ENCODE peak calls at places on chromosomes 5 and 9, in ten cellular contexts. One of them, this sample, is unnamed.
A peak's percentile ranks its signal among the peaks of the same experiment; 100 is the strongest.

GRCh38 chr5:61842840-61843239 is 463.2 kb upstream of the KIF2A start:
- DNase-seq in suprapubic skin: no peak
- DNase-seq in fibroblast of pulmonary artery: no peak
- DNase-seq in IMR-90: no peak
- DNase-seq in mammary epithelial cell: no peak
- DNase-seq in body of pancreas: peak; percentile 77
- DNase-seq in A549: no peak
- DNase-seq in coronary artery: no peak
- DNase-seq in heart right ventricle: no peak
- DNase-seq in foreskin fibroblast: no peak
- DNase-seq in this sample: no peak

GRCh38 chr5:110612778-110613396 is 113.6 kb downstream of the TMEM232 start:
- DNase-seq in suprapubic skin: no peak
- DNase-seq in fibroblast of pulmonary artery: no peak
- DNase-seq in IMR-90: no peak
- DNase-seq in mammary epithelial cell: no peak
- DNase-seq in body of pancreas: no peak
- DNase-seq in A549: no peak
- DNase-seq in coronary artery: no peak
- DNase-seq in heart right ventricle: no peak
- DNase-seq in foreskin fibroblast: no peak
- DNase-seq in this sample: no peak

GRCh38 chr5:95862636-95863382 is 40.3 kb upstream of the GLRX start:
- DNase-seq in suprapubic skin: no peak
- DNase-seq in fibroblast of pulmonary artery: no peak
- DNase-seq in IMR-90: no peak
- DNase-seq in mammary epithelial cell: no peak
- DNase-seq in body of pancreas: no peak
- DNase-seq in A549: no peak
- DNase-seq in coronary artery: no peak
- DNase-seq in heart right ventricle: no peak
- DNase-seq in foreskin fibroblast: no peak
- DNase-seq in this sample: no peak

GRCh38 chr5:66144799-66145390 is 795 bp downstream of the SREK1 start:
- DNase-seq in suprapubic skin: peak; percentile 85
- DNase-seq in fibroblast of pulmonary artery: no peak
- DNase-seq in IMR-90: no peak
- DNase-seq in mammary epithelial cell: no peak
- DNase-seq in body of pancreas: peak; percentile 63
- DNase-seq in A549: peak; percentile 32
- DNase-seq in coronary artery: no peak
- DNase-seq in heart right ventricle: no peak
- DNase-seq in foreskin fibroblast: no peak
- DNase-seq in this sample: no peak

GRCh38 chr5:162068412-162068811 is 839 bp downstream of the GABRG2 start:
- DNase-seq in suprapubic skin: no peak
- DNase-seq in fibroblast of pulmonary artery: peak; percentile 7
- DNase-seq in IMR-90: no peak
- DNase-seq in mammary epithelial cell: peak; percentile 27
- DNase-seq in body of pancreas: peak; percentile 10
- DNase-seq in A549: no peak
- DNase-seq in coronary artery: no peak
- DNase-seq in heart right ventricle: peak; percentile 10
- DNase-seq in foreskin fibroblast: no peak
- DNase-seq in this sample: peak; percentile 60

GRCh38 chr9:93860694-93861658 is 94.2 kb downstream of the BARX1 start:
- DNase-seq in suprapubic skin: no peak
- DNase-seq in fibroblast of pulmonary artery: no peak
- DNase-seq in IMR-90: no peak
- DNase-seq in mammary epithelial cell: no peak
- DNase-seq in body of pancreas: no peak
- DNase-seq in A549: no peak
- DNase-seq in coronary artery: no peak
- DNase-seq in heart right ventricle: no peak
- DNase-seq in foreskin fibroblast: peak; percentile 2
- DNase-seq in this sample: no peak

GRCh38 chr5:74185599-74185998 is 454.9 kb downstream of the ENC1 start:
- DNase-seq in suprapubic skin: no peak
- DNase-seq in fibroblast of pulmonary artery: peak; percentile 23
- DNase-seq in IMR-90: no peak
- DNase-seq in mammary epithelial cell: no peak
- DNase-seq in body of pancreas: no peak
- DNase-seq in A549: no peak
- DNase-seq in coronary artery: no peak
- DNase-seq in heart right ventricle: no peak
- DNase-seq in foreskin fibroblast: no peak
- DNase-seq in this sample: no peak

GRCh38 chr9:135503371-135504261 is 3.1 kb downstream of the MRPS2 start:
- DNase-seq in suprapubic skin: peak; percentile 59
- DNase-seq in fibroblast of pulmonary artery: no peak
- DNase-seq in IMR-90: no peak
- DNase-seq in mammary epithelial cell: no peak
- DNase-seq in body of pancreas: peak; percentile 11
- DNase-seq in A549: no peak
- DNase-seq in coronary artery: no peak
- DNase-seq in heart right ventricle: peak; percentile 10
- DNase-seq in foreskin fibroblast: no peak
- DNase-seq in this sample: no peak

GRCh38 chr9:3490957-3491356 is 34.8 kb downstream of the RFX3 start:
- DNase-seq in suprapubic skin: no peak
- DNase-seq in fibroblast of pulmonary artery: no peak
- DNase-seq in IMR-90: no peak
- DNase-seq in mammary epithelial cell: no peak
- DNase-seq in body of pancreas: no peak
- DNase-seq in A549: no peak
- DNase-seq in coronary artery: no peak
- DNase-seq in heart right ventricle: no peak
- DNase-seq in foreskin fibroblast: no peak
- DNase-seq in this sample: no peak

GRCh38 chr5:112275671-112276070 is 143.4 kb downstream of the EPB41L4A start:
- DNase-seq in suprapubic skin: no peak
- DNase-seq in fibroblast of pulmonary artery: no peak
- DNase-seq in IMR-90: no peak
- DNase-seq in mammary epithelial cell: no peak
- DNase-seq in body of pancreas: no peak
- DNase-seq in A549: no peak
- DNase-seq in coronary artery: no peak
- DNase-seq in heart right ventricle: no peak
- DNase-seq in foreskin fibroblast: no peak
- DNase-seq in this sample: no peak

GRCh38 chr9:83066771-83067170 is 3.8 kb upstream of the RASEF start:
- DNase-seq in suprapubic skin: no peak
- DNase-seq in fibroblast of pulmonary artery: no peak
- DNase-seq in IMR-90: peak; percentile 89
- DNase-seq in mammary epithelial cell: peak; percentile 82
- DNase-seq in body of pancreas: no peak
- DNase-seq in A549: no peak
- DNase-seq in coronary artery: no peak
- DNase-seq in heart right ventricle: no peak
- DNase-seq in foreskin fibroblast: peak; percentile 89
- DNase-seq in this sample: peak; percentile 86

GRCh38 chr9:27125936-27126335 is 16.9 kb downstream of the TEK start:
- DNase-seq in suprapubic skin: no peak
- DNase-seq in fibroblast of pulmonary artery: peak; percentile 17
- DNase-seq in IMR-90: peak; percentile 85
- DNase-seq in mammary epithelial cell: peak; percentile 81
- DNase-seq in body of pancreas: no peak
- DNase-seq in A549: no peak
- DNase-seq in coronary artery: no peak
- DNase-seq in heart right ventricle: no peak
- DNase-seq in foreskin fibroblast: no peak
- DNase-seq in this sample: peak; percentile 86

GRCh38 chr5:176727983-176728675 is 80.8 kb downstream of the TSPAN17 start:
- DNase-seq in suprapubic skin: no peak
- DNase-seq in fibroblast of pulmonary artery: no peak
- DNase-seq in IMR-90: no peak
- DNase-seq in mammary epithelial cell: no peak
- DNase-seq in body of pancreas: no peak
- DNase-seq in A549: no peak
- DNase-seq in coronary artery: no peak
- DNase-seq in heart right ventricle: no peak
- DNase-seq in foreskin fibroblast: no peak
- DNase-seq in this sample: no peak

GRCh38 chr5:164302533-164303235 is 797.3 kb downstream of the MAT2B start:
- DNase-seq in suprapubic skin: no peak
- DNase-seq in fibroblast of pulmonary artery: peak; percentile 9
- DNase-seq in IMR-90: peak; percentile 42
- DNase-seq in mammary epithelial cell: peak; percentile 18
- DNase-seq in body of pancreas: no peak
- DNase-seq in A549: no peak
- DNase-seq in coronary artery: no peak
- DNase-seq in heart right ventricle: no peak
- DNase-seq in foreskin fibroblast: peak; percentile 22
- DNase-seq in this sample: peak; percentile 11

GRCh38 chr5:11715797-11716196 is 188.4 kb downstream of the CTNND2 start:
- DNase-seq in suprapubic skin: no peak
- DNase-seq in fibroblast of pulmonary artery: no peak
- DNase-seq in IMR-90: no peak
- DNase-seq in mammary epithelial cell: no peak
- DNase-seq in body of pancreas: no peak
- DNase-seq in A549: no peak
- DNase-seq in coronary artery: no peak
- DNase-seq in heart right ventricle: no peak
- DNase-seq in foreskin fibroblast: no peak
- DNase-seq in this sample: no peak

GRCh38 chr5:11724947-11725346 is 179.3 kb downstream of the CTNND2 start:
- DNase-seq in suprapubic skin: no peak
- DNase-seq in fibroblast of pulmonary artery: no peak
- DNase-seq in IMR-90: no peak
- DNase-seq in mammary epithelial cell: no peak
- DNase-seq in body of pancreas: no peak
- DNase-seq in A549: no peak
- DNase-seq in coronary artery: no peak
- DNase-seq in heart right ventricle: no peak
- DNase-seq in foreskin fibroblast: no peak
- DNase-seq in this sample: peak; percentile 2

GRCh38 chr5:11719888-11720481 is 184.3 kb downstream of the CTNND2 start:
- DNase-seq in suprapubic skin: no peak
- DNase-seq in fibroblast of pulmonary artery: no peak
- DNase-seq in IMR-90: no peak
- DNase-seq in mammary epithelial cell: peak; percentile 2
- DNase-seq in body of pancreas: peak; percentile 61
- DNase-seq in A549: no peak
- DNase-seq in coronary artery: no peak
- DNase-seq in heart right ventricle: no peak
- DNase-seq in foreskin fibroblast: no peak
- DNase-seq in this sample: peak; percentile 47
- H3K4me3 ChIP-seq in suprapubic skin: no peak overlapping the region
- H3K4me3 ChIP-seq in fibroblast of pulmonary artery: no peak overlapping the region
- H3K4me3 ChIP-seq in IMR-90: no peak overlapping the region
- H3K4me3 ChIP-seq in mammary epithelial cell: no peak overlapping the region
- H3K4me3 ChIP-seq in body of pancreas: no peak overlapping the region
- H3K4me3 ChIP-seq in A549: no peak overlapping the region
- H3K4me3 ChIP-seq in coronary artery: no peak overlapping the region
- H3K4me3 ChIP-seq in heart right ventricle: no peak overlapping the region
- H3K4me3 ChIP-seq in foreskin fibroblast: no peak overlapping the region
- H3K4me3 ChIP-seq in this sample: no peak overlapping the region

GRCh38 chr9:98038958-98039357 is 17.6 kb upstream of the NANS start:
- DNase-seq in suprapubic skin: no peak
- DNase-seq in fibroblast of pulmonary artery: no peak
- DNase-seq in IMR-90: no peak
- DNase-seq in mammary epithelial cell: no peak
- DNase-seq in body of pancreas: no peak
- DNase-seq in A549: no peak
- DNase-seq in coronary artery: no peak
- DNase-seq in heart right ventricle: no peak
- DNase-seq in foreskin fibroblast: no peak
- DNase-seq in this sample: no peak
- TF ChIP-seq CTCF in suprapubic skin: no peak
- TF ChIP-seq CTCF in fibroblast of pulmonary artery: no peak
- TF ChIP-seq CTCF in IMR-90: no peak
- TF ChIP-seq CTCF in mammary epithelial cell: no peak
- TF ChIP-seq CTCF in body of pancreas: no peak
- TF ChIP-seq CTCF in A549: no peak
- TF ChIP-seq CTCF in coronary artery: no peak
- TF ChIP-seq CTCF in heart right ventricle: no peak
- TF ChIP-seq CTCF in foreskin fibroblast: no peak
- TF ChIP-seq CTCF in this sample: no peak

GRCh38 chr5:52605992-52606321 is 181.8 kb upstream of the ITGA1 start:
- DNase-seq in suprapubic skin: no peak
- DNase-seq in fibroblast of pulmonary artery: no peak
- DNase-seq in IMR-90: no peak
- DNase-seq in mammary epithelial cell: no peak
- DNase-seq in body of pancreas: no peak
- DNase-seq in A549: no peak
- DNase-seq in coronary artery: no peak
- DNase-seq in heart right ventricle: no peak
- DNase-seq in foreskin fibroblast: no peak
- DNase-seq in this sample: no peak
- H3K4me3 ChIP-seq in suprapubic skin: no peak overlapping the region
- H3K4me3 ChIP-seq in fibroblast of pulmonary artery: no peak overlapping the region
- H3K4me3 ChIP-seq in IMR-90: no peak overlapping the region
- H3K4me3 ChIP-seq in mammary epithelial cell: no peak overlapping the region
- H3K4me3 ChIP-seq in body of pancreas: no peak overlapping the region
- H3K4me3 ChIP-seq in A549: no peak overlapping the region
- H3K4me3 ChIP-seq in coronary artery: no peak overlapping the region
- H3K4me3 ChIP-seq in heart right ventricle: no peak overlapping the region
- H3K4me3 ChIP-seq in foreskin fibroblast: no peak overlapping the region
- H3K4me3 ChIP-seq in this sample: no peak overlapping the region

GRCh38 chr9:68562456-68562855 is 21.8 kb upstream of the TMEM252 start:
- DNase-seq in suprapubic skin: no peak
- DNase-seq in fibroblast of pulmonary artery: no peak
- DNase-seq in IMR-90: no peak
- DNase-seq in mammary epithelial cell: no peak
- DNase-seq in body of pancreas: no peak
- DNase-seq in A549: no peak
- DNase-seq in coronary artery: no peak
- DNase-seq in heart right ventricle: no peak
- DNase-seq in foreskin fibroblast: no peak
- DNase-seq in this sample: no peak

GRCh38 chr9:68555416-68555815 is 14.7 kb upstream of the TMEM252 start:
- DNase-seq in suprapubic skin: no peak
- DNase-seq in fibroblast of pulmonary artery: no peak
- DNase-seq in IMR-90: no peak
- DNase-seq in mammary epithelial cell: no peak
- DNase-seq in body of pancreas: no peak
- DNase-seq in A549: no peak
- DNase-seq in coronary artery: no peak
- DNase-seq in heart right ventricle: no peak
- DNase-seq in foreskin fibroblast: no peak
- DNase-seq in this sample: no peak

DNA sequence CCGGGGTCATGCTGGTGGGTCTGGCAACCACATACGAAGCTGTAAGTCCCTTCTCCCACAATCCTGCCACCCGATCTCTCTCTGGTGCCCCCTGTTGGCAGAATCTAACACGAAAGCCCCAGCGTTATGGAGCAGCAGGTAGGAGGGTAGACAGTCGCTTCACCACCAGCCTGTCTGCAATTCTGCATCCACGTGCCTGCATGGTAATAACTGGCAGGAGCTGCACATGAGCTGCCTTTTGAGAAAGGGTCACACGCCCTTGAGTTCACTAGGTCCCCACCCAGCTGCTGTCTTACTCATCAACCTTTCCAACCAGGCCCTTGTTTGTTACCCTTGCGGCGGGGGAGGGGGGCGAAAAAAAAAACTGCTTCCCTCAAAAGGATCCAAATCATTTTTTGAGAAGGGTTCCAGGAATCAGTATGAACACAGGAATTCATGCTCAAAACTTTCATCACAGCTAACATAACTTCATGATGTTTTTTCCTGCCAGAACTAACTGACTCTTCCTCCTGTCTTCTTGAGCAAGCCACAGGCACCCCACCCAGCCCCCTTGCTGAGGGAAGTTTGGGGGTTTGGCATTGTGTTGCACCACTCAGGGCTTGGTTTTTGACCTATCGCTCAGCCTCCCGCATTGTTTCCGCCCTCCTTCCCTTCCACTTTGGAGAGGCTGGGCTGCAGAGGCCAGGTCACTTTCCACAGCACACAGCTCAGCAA is 19.6 kb upstream of the TMEM252 start:
- DNase-seq in suprapubic skin: peak; percentile 76
- DNase-seq in fibroblast of pulmonary artery: peak; percentile 29
- DNase-seq in IMR-90: peak; percentile 84
- DNase-seq in mammary epithelial cell: no peak
- DNase-seq in body of pancreas: peak; percentile 34
- DNase-seq in A549: peak; percentile 13
- DNase-seq in coronary artery: peak; percentile 84
- DNase-seq in heart right ventricle: peak; percentile 39
- DNase-seq in foreskin fibroblast: peak; percentile 35
- DNase-seq in this sample: no peak
- TF ChIP-seq CTCF in suprapubic skin: no peak
- TF ChIP-seq CTCF in fibroblast of pulmonary artery: peak; percentile 30
- TF ChIP-seq CTCF in IMR-90: peak; percentile 35
- TF ChIP-seq CTCF in mammary epithelial cell: peak; percentile 6
- TF ChIP-seq CTCF in body of pancreas: peak; percentile 36
- TF ChIP-seq CTCF in A549: peak; percentile 8
- TF ChIP-seq CTCF in coronary artery: no peak
- TF ChIP-seq CTCF in heart right ventricle: peak; percentile 47
- TF ChIP-seq CTCF in foreskin fibroblast: peak; percentile 24
- TF ChIP-seq CTCF in this sample: peak; percentile 18

This sample was measured in epithelial cell of esophagus.